ENCODE peak calls at places on chromosomes 7 and 10, in five cellular contexts. A is HFF-Myc, Z is heart right ventricle, Y is right atrium auricular region, T is fibroblast of lung. G is an unnamed sample.

GRCh38 chr10:125414998-125415397 is 254.6 kb upstream of the CTBP2 start:
- DNase-seq in A (no peak), Z (no peak), Y (no peak), T (no peak), G (no peak)

GRCh38 chr7:8785081-8785480 is 351.7 kb downstream of the NXPH1 start:
- DNase-seq in A (no peak), Z (no peak), Y (no peak), T (no peak), G (no peak)

GRCh38 chr7:27095050-27095896 is 527 bp downstream of the HOXA1 start:
- DNase-seq in A (no peak), Z (no peak), Y (no peak), T (no peak), G (no peak)

GRCh38 chr7:29748286-29749099 is 57.8 kb upstream of the WIPF3 start:
- DNase-seq in A (peak), Z (no peak), Y (no peak), T (peak), G (no peak)

GRCh38 chr7:3082386-3082785 is 38.7 kb upstream of the CARD11 start:
- DNase-seq in A (no peak), Z (no peak), Y (no peak), T (no peak), G (no peak)

GRCh38 chr10:70374775-70375614 is 7.4 kb downstream of the LRRC20 start:
- DNase-seq in A (no peak), Z (no peak), Y (no peak), T (peak), G (no peak)

GRCh38 chr7:24865994-24866615 is 108.8 kb upstream of the GSDME start:
- DNase-seq in A (no peak), Z (no peak), Y (no peak), T (no peak), G (no peak)

GRCh38 chr10:30600005-30600404 is 29.5 kb downstream of the LYZL2 start:
- DNase-seq in A (no peak), Z (no peak), Y (no peak), T (no peak), G (no peak)

GRCh38 chr7:128425851-128426250 is 16.1 kb upstream of the IMPDH1 start:
- DNase-seq in A (no peak), Z (peak), Y (peak), T (peak), G (peak)

GRCh38 chr7:2172311-2173183 is 60.2 kb downstream of the MAD1L1 start:
- DNase-seq in A (peak), Z (no peak), Y (peak), T (peak), G (peak)

DNA sequence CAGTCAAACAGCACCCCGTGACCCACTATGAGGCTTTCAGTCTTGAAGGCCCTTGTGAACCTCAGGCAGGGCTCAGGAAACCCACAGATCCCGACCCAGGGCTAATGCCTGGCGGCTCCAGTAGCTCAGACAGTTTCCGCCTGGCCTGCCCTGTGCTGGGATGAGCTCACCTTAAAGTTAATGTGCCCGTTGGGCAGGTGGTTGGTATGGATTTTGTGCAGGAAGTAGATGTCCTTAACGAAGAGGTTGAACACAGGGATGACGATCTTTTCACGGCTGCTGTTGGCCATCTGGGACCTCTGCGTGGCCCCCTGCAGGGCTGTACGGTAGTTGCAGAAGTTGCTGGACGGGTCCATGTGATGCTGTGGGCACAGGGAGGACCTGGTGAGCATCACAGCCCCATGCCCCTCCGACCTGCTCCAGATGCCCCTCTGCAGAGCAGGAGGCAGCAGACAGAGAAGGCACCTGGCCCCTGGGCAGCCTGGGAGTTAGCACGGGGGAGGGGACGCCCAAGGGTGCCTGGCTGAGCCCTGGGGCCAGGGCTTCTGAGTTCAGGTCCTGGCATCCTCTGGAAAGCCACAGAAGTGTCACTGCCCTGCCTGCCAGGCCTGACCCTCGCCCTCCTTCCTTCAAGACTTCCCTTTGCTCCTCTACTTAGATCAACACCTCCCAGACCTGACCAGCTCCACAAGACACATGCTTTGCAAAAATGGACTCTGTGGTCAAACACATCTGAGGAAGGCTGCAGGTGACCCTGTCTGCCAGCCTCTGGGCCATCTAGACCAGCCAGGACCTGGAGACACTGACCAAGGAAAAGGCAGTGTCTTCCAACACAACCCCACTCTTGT is 59.8 kb downstream of the CSGALNACT2 start:
- DNase-seq in A (no peak), Z (peak), Y (peak), T (no peak), G (peak)
- TF ChIP-seq CTCF in A (peak), Z (no peak), Y (no peak), T (peak), G (no peak)

GRCh38 chr7:34739651-34740300 is 81.8 kb downstream of the NPSR1 start:
- DNase-seq in A (no peak), Z (no peak), Y (no peak), T (no peak), G (no peak)

GRCh38 chr7:34735526-34735925 is 77.5 kb downstream of the NPSR1 start:
- DNase-seq in A (no peak), Z (no peak), Y (no peak), T (no peak), G (no peak)

GRCh38 chr7:34740840-34741239 is 82.8 kb downstream of the NPSR1 start:
- DNase-seq in A (no peak), Z (no peak), Y (no peak), T (no peak), G (no peak)
- TF ChIP-seq CTCF in A (no peak), Z (no peak), Y (no peak), T (no peak), G (no peak)

DNA sequence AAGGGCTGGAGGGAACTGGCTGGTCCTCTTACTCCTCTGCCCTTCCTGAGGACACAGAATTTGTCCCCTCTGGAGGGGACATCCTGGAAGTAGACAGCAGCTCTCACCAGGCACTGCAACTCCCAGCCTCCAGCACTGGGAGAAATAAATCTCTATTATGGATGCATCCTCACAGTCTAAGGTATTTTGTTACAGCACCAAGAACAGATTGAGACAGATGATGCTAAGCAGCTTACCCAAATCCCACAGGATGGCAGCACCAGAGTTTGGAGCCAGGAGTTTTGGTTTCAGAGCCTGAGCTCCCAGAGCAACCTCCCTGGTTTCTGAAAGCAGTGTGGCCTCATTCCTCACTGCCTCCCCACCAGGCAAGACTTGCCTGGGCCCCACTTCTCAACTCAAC is 544.8 kb downstream of the TCERG1L start:
- DNase-seq in A (no peak), Z (no peak), Y (no peak), T (no peak), G (no peak)
- TF ChIP-seq CTCF in A (no peak), Z (no peak), Y (no peak), T (no peak), G (no peak)

GRCh38 chr10:123021517-123021916 is 12.7 kb downstream of the ACADSB start:
- DNase-seq in A (no peak), Z (no peak), Y (no peak), T (no peak), G (no peak)
- TF ChIP-seq CTCF in A (peak), Z (no peak), Y (no peak), T (peak), G (no peak)

GRCh38 chr7:117126631-117127030 is 173.3 kb downstream of the ST7 start:
- DNase-seq in A (no peak), Z (no peak), Y (no peak), T (no peak), G (no peak)

GRCh38 chr7:117124585-117125220 is 171.4 kb downstream of the ST7 start:
- DNase-seq in A (peak), Z (peak), Y (peak), T (peak), G (no peak)

GRCh38 chr7:117130262-117130661 is 177.0 kb downstream of the ST7 start:
- DNase-seq in A (no peak), Z (no peak), Y (no peak), T (peak), G (no peak)

GRCh38 chr7:117129538-117129955 is 176.2 kb downstream of the ST7 start:
- DNase-seq in A (no peak), Z (peak), Y (peak), T (peak), G (no peak)

DNA sequence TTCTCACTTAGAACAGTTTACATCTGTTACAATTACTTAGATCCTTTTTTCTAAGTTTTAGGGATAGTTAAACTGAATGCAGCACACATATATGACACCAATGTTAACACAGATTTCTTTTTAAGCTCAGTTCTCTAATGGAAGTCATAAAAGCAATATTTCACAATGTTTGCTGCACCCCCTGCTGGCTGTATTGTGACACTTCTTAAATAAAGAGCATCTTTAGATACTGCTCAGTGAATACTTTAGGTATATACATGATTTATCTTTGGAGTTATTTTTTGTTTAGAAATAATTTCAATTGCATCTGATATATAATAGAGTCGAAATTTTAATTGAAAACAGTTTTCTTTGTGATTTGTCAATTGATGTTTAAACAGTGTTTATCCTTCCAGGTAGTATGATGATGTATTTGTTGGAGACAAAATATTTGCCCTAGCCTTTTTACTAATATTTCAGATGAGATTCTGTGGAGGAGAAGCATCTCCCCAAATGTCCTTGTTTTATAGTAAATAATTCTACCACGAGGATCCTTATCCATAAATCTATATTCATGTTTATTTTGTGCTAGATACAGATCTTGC is 174.4 kb downstream of the ST7 start:
- DNase-seq in A (peak), Z (peak), Y (peak), T (peak), G (no peak)
- TF ChIP-seq CTCF in A (peak), Z (peak), Y (peak), T (peak), G (peak)

GRCh38 chr7:112195717-112196116 is 10.5 kb downstream of the DOCK4 start:
- DNase-seq in A (no peak), Z (no peak), Y (no peak), T (no peak), G (no peak)
- TF ChIP-seq CTCF in A (no peak), Z (no peak), Y (no peak), T (no peak), G (no peak)

GRCh38 chr7:17968791-17969715 is 28.8 kb upstream of the SNX13 start:
- DNase-seq in A (no peak), Z (no peak), Y (no peak), T (no peak), G (no peak)

GRCh38 chr7:17976952-17977351 is 36.7 kb upstream of the SNX13 start:
- DNase-seq in A (no peak), Z (no peak), Y (no peak), T (no peak), G (no peak)

GRCh38 chr7:17966706-17967105 is 26.4 kb upstream of the SNX13 start:
- DNase-seq in A (no peak), Z (no peak), Y (no peak), T (no peak), G (no peak)

GRCh38 chr7:17965600-17965999 is 25.3 kb upstream of the SNX13 start:
- DNase-seq in A (no peak), Z (no peak), Y (no peak), T (peak), G (no peak)

GRCh38 chr7:17971392-17971791 is 31.1 kb upstream of the SNX13 start:
- DNase-seq in A (no peak), Z (no peak), Y (no peak), T (peak), G (no peak)
- TF ChIP-seq CTCF in A (no peak), Z (no peak), Y (no peak), T (peak), G (no peak)

GRCh38 chr10:124403548-124403947 is 15.2 kb downstream of the OAT start:
- DNase-seq in A (peak), Z (peak), Y (no peak), T (peak), G (no peak)
- TF ChIP-seq CTCF in A (peak), Z (peak), Y (peak), T (peak), G (peak)

GRCh38 chr7:64639267-64640001 is 26.5 kb upstream of the ZNF107 start:
- DNase-seq in A (no peak), Z (no peak), Y (no peak), T (no peak), G (no peak)
- TF ChIP-seq CTCF in A (no peak), Z (no peak), Y (no peak), T (no peak), G (no peak)

GRCh38 chr7:40833541-40834234 is 698.9 kb downstream of the SUGCT start:
- DNase-seq in A (no peak), Z (no peak), Y (no peak), T (no peak), G (no peak)
- TF ChIP-seq CTCF in A (peak), Z (no peak), Y (no peak), T (peak), G (no peak)

G was measured in mesothelial cell of epicardium.